ENCODE peak calls at places on chromosomes 2 and 18, in ten cellular contexts. One of them, this sample, is unnamed.

GRCh38 chr2:96175951-96176350 is 30.7 kb upstream of the DUSP2 start:
- DNase-seq in stimulated activated CD4-positive, alpha-beta T cell treated with anti-CD3 and anti-CD28 coated beads, Interleukin-15, amount 100 ng/mL, for 1 hour: no peak
- DNase-seq in cerebellar nuclear complex: no peak
- DNase-seq in left colon: no peak
- DNase-seq in renal cortical epithelial cell: peak; percentile 6
- DNase-seq in NCI-H1417: no peak
- DNase-seq in non-pigmented ciliary epithelial cell: no peak
- DNase-seq in activated T-helper 1 cell treated with anti-CD3 and anti-CD28 coated beads, Interleukin-2, amount 50 U/mL, for 16 hours: no peak
- DNase-seq in ACHN: no peak
- DNase-seq in cardiac muscle cell: peak; percentile 25
- DNase-seq in this sample: peak; percentile 35

GRCh38 chr2:54724560-54725342 is 1.3 kb downstream of the EML6 start:
- DNase-seq in left colon: peak; percentile 27
- DNase-seq in NCI-H1417: peak; percentile 81
- DNase-seq in cardiac muscle cell: no peak
- DNase-seq in stimulated activated CD4-positive, alpha-beta T cell treated with anti-CD3 and anti-CD28 coated beads, Interleukin-15, amount 100 ng/mL, for 1 hour: peak; percentile 5
- DNase-seq in activated T-helper 1 cell treated with anti-CD3 and anti-CD28 coated beads, Interleukin-2, amount 50 U/mL, for 16 hours: no peak
- DNase-seq in ACHN: peak; percentile 24
- DNase-seq in cerebellar nuclear complex: no peak
- DNase-seq in non-pigmented ciliary epithelial cell: no peak
- DNase-seq in renal cortical epithelial cell: no peak
- DNase-seq in this sample: no peak

GRCh38 chr2:121297217-121297830 is 12.3 kb upstream of the TFCP2L1 start:
- DNase-seq in cardiac muscle cell: peak; percentile 35
- DNase-seq in ACHN: peak; percentile 49
- DNase-seq in left colon: no peak
- DNase-seq in non-pigmented ciliary epithelial cell: no peak
- DNase-seq in stimulated activated CD4-positive, alpha-beta T cell treated with anti-CD3 and anti-CD28 coated beads, Interleukin-15, amount 100 ng/mL, for 1 hour: no peak
- DNase-seq in NCI-H1417: peak; percentile 45
- DNase-seq in activated T-helper 1 cell treated with anti-CD3 and anti-CD28 coated beads, Interleukin-2, amount 50 U/mL, for 16 hours: no peak
- DNase-seq in renal cortical epithelial cell: peak; percentile 36
- DNase-seq in cerebellar nuclear complex: no peak
- DNase-seq in this sample: no peak

GRCh38 chr2:62661263-62661635 is 44.3 kb upstream of the EHBP1 start:
- DNase-seq in non-pigmented ciliary epithelial cell: no peak
- DNase-seq in renal cortical epithelial cell: no peak
- DNase-seq in left colon: no peak
- DNase-seq in activated T-helper 1 cell treated with anti-CD3 and anti-CD28 coated beads, Interleukin-2, amount 50 U/mL, for 16 hours: no peak
- DNase-seq in cardiac muscle cell: no peak
- DNase-seq in cerebellar nuclear complex: no peak
- DNase-seq in stimulated activated CD4-positive, alpha-beta T cell treated with anti-CD3 and anti-CD28 coated beads, Interleukin-15, amount 100 ng/mL, for 1 hour: no peak
- DNase-seq in NCI-H1417: no peak
- DNase-seq in ACHN: no peak
- DNase-seq in this sample: no peak

GRCh38 chr2:96548558-96549465 is 12.3 kb downstream of the ARID5A start:
- DNase-seq in ACHN: no peak
- DNase-seq in stimulated activated CD4-positive, alpha-beta T cell treated with anti-CD3 and anti-CD28 coated beads, Interleukin-15, amount 100 ng/mL, for 1 hour: no peak
- DNase-seq in non-pigmented ciliary epithelial cell: no peak
- DNase-seq in renal cortical epithelial cell: no peak
- DNase-seq in NCI-H1417: no peak
- DNase-seq in cerebellar nuclear complex: no peak
- DNase-seq in left colon: no peak
- DNase-seq in cardiac muscle cell: no peak
- DNase-seq in activated T-helper 1 cell treated with anti-CD3 and anti-CD28 coated beads, Interleukin-2, amount 50 U/mL, for 16 hours: no peak
- DNase-seq in this sample: no peak

GRCh38 chr2:60476206-60476946 is 77.1 kb downstream of the BCL11A start:
- DNase-seq in non-pigmented ciliary epithelial cell: no peak
- DNase-seq in cardiac muscle cell: no peak
- DNase-seq in stimulated activated CD4-positive, alpha-beta T cell treated with anti-CD3 and anti-CD28 coated beads, Interleukin-15, amount 100 ng/mL, for 1 hour: no peak
- DNase-seq in activated T-helper 1 cell treated with anti-CD3 and anti-CD28 coated beads, Interleukin-2, amount 50 U/mL, for 16 hours: no peak
- DNase-seq in left colon: no peak
- DNase-seq in ACHN: no peak
- DNase-seq in NCI-H1417: peak; percentile 77
- DNase-seq in renal cortical epithelial cell: no peak
- DNase-seq in cerebellar nuclear complex: no peak
- DNase-seq in this sample: no peak

GRCh38 chr2:105176429-105176828 is 65.1 kb upstream of the GPR45 start:
- DNase-seq in cardiac muscle cell: no peak
- DNase-seq in non-pigmented ciliary epithelial cell: no peak
- DNase-seq in stimulated activated CD4-positive, alpha-beta T cell treated with anti-CD3 and anti-CD28 coated beads, Interleukin-15, amount 100 ng/mL, for 1 hour: no peak
- DNase-seq in left colon: peak; percentile 65
- DNase-seq in cerebellar nuclear complex: no peak
- DNase-seq in renal cortical epithelial cell: peak; percentile 58
- DNase-seq in NCI-H1417: peak; percentile 35
- DNase-seq in activated T-helper 1 cell treated with anti-CD3 and anti-CD28 coated beads, Interleukin-2, amount 50 U/mL, for 16 hours: no peak
- DNase-seq in ACHN: no peak
- DNase-seq in this sample: no peak

GRCh38 chr2:11899264-11899818 is 152.9 kb downstream of the LPIN1 start:
- DNase-seq in activated T-helper 1 cell treated with anti-CD3 and anti-CD28 coated beads, Interleukin-2, amount 50 U/mL, for 16 hours: no peak
- DNase-seq in NCI-H1417: no peak
- DNase-seq in non-pigmented ciliary epithelial cell: peak; percentile 80
- DNase-seq in cardiac muscle cell: peak; percentile 50
- DNase-seq in left colon: no peak
- DNase-seq in stimulated activated CD4-positive, alpha-beta T cell treated with anti-CD3 and anti-CD28 coated beads, Interleukin-15, amount 100 ng/mL, for 1 hour: no peak
- DNase-seq in cerebellar nuclear complex: no peak
- DNase-seq in ACHN: no peak
- DNase-seq in renal cortical epithelial cell: peak; percentile 77
- DNase-seq in this sample: peak; percentile 56

GRCh38 chr2:3257166-3257565 is 120.5 kb downstream of the EIPR1 start:
- DNase-seq in cerebellar nuclear complex: no peak
- DNase-seq in cardiac muscle cell: no peak
- DNase-seq in ACHN: no peak
- DNase-seq in stimulated activated CD4-positive, alpha-beta T cell treated with anti-CD3 and anti-CD28 coated beads, Interleukin-15, amount 100 ng/mL, for 1 hour: no peak
- DNase-seq in left colon: no peak
- DNase-seq in non-pigmented ciliary epithelial cell: peak; percentile 27
- DNase-seq in activated T-helper 1 cell treated with anti-CD3 and anti-CD28 coated beads, Interleukin-2, amount 50 U/mL, for 16 hours: no peak
- DNase-seq in NCI-H1417: peak; percentile 92
- DNase-seq in renal cortical epithelial cell: peak; percentile 45
- DNase-seq in this sample: peak; percentile 4

GRCh38 chr18:79495591-79496071 is 99.9 kb downstream of the NFATC1 start:
- DNase-seq in cerebellar nuclear complex: no peak
- DNase-seq in non-pigmented ciliary epithelial cell: no peak
- DNase-seq in cardiac muscle cell: no peak
- DNase-seq in NCI-H1417: no peak
- DNase-seq in stimulated activated CD4-positive, alpha-beta T cell treated with anti-CD3 and anti-CD28 coated beads, Interleukin-15, amount 100 ng/mL, for 1 hour: no peak
- DNase-seq in ACHN: no peak
- DNase-seq in activated T-helper 1 cell treated with anti-CD3 and anti-CD28 coated beads, Interleukin-2, amount 50 U/mL, for 16 hours: no peak
- DNase-seq in left colon: peak; percentile 24
- DNase-seq in renal cortical epithelial cell: no peak
- DNase-seq in this sample: no peak

GRCh38 chr18:11176416-11176815 is 27.0 kb upstream of the PIEZO2 start:
- DNase-seq in stimulated activated CD4-positive, alpha-beta T cell treated with anti-CD3 and anti-CD28 coated beads, Interleukin-15, amount 100 ng/mL, for 1 hour: no peak
- DNase-seq in left colon: no peak
- DNase-seq in non-pigmented ciliary epithelial cell: no peak
- DNase-seq in cerebellar nuclear complex: no peak
- DNase-seq in ACHN: no peak
- DNase-seq in activated T-helper 1 cell treated with anti-CD3 and anti-CD28 coated beads, Interleukin-2, amount 50 U/mL, for 16 hours: no peak
- DNase-seq in cardiac muscle cell: no peak
- DNase-seq in renal cortical epithelial cell: no peak
- DNase-seq in NCI-H1417: no peak
- DNase-seq in this sample: peak; percentile 18

GRCh38 chr2:240033330-240033678 is 3.1 kb upstream of the OR6B2 start:
- DNase-seq in ACHN: no peak
- DNase-seq in cardiac muscle cell: no peak
- DNase-seq in renal cortical epithelial cell: no peak
- DNase-seq in cerebellar nuclear complex: no peak
- DNase-seq in activated T-helper 1 cell treated with anti-CD3 and anti-CD28 coated beads, Interleukin-2, amount 50 U/mL, for 16 hours: no peak
- DNase-seq in non-pigmented ciliary epithelial cell: no peak
- DNase-seq in stimulated activated CD4-positive, alpha-beta T cell treated with anti-CD3 and anti-CD28 coated beads, Interleukin-15, amount 100 ng/mL, for 1 hour: no peak
- DNase-seq in left colon: no peak
- DNase-seq in NCI-H1417: no peak
- DNase-seq in this sample: no peak

GRCh38 chr2:176535480-176536113 is 266.4 kb downstream of the MTX2 start:
- DNase-seq in non-pigmented ciliary epithelial cell: no peak
- DNase-seq in left colon: no peak
- DNase-seq in ACHN: no peak
- DNase-seq in cardiac muscle cell: no peak
- DNase-seq in activated T-helper 1 cell treated with anti-CD3 and anti-CD28 coated beads, Interleukin-2, amount 50 U/mL, for 16 hours: no peak
- DNase-seq in renal cortical epithelial cell: peak; percentile 79
- DNase-seq in stimulated activated CD4-positive, alpha-beta T cell treated with anti-CD3 and anti-CD28 coated beads, Interleukin-15, amount 100 ng/mL, for 1 hour: no peak
- DNase-seq in NCI-H1417: peak; percentile 80
- DNase-seq in cerebellar nuclear complex: no peak
- DNase-seq in this sample: peak; percentile 38

GRCh38 chr2:168245074-168245825 is 2.1 kb downstream of the STK39 start:
- DNase-seq in stimulated activated CD4-positive, alpha-beta T cell treated with anti-CD3 and anti-CD28 coated beads, Interleukin-15, amount 100 ng/mL, for 1 hour: no peak
- DNase-seq in cardiac muscle cell: peak; percentile 15
- DNase-seq in activated T-helper 1 cell treated with anti-CD3 and anti-CD28 coated beads, Interleukin-2, amount 50 U/mL, for 16 hours: no peak
- DNase-seq in renal cortical epithelial cell: peak; percentile 58
- DNase-seq in NCI-H1417: peak; percentile 0
- DNase-seq in left colon: no peak
- DNase-seq in cerebellar nuclear complex: no peak
- DNase-seq in non-pigmented ciliary epithelial cell: no peak
- DNase-seq in ACHN: no peak
- DNase-seq in this sample: no peak

GRCh38 chr2:37629529-37629928 is 41.9 kb downstream of the CDC42EP3 start:
- DNase-seq in left colon: no peak
- DNase-seq in cardiac muscle cell: no peak
- DNase-seq in activated T-helper 1 cell treated with anti-CD3 and anti-CD28 coated beads, Interleukin-2, amount 50 U/mL, for 16 hours: no peak
- DNase-seq in stimulated activated CD4-positive, alpha-beta T cell treated with anti-CD3 and anti-CD28 coated beads, Interleukin-15, amount 100 ng/mL, for 1 hour: no peak
- DNase-seq in NCI-H1417: no peak
- DNase-seq in cerebellar nuclear complex: no peak
- DNase-seq in ACHN: no peak
- DNase-seq in non-pigmented ciliary epithelial cell: no peak
- DNase-seq in renal cortical epithelial cell: no peak
- DNase-seq in this sample: no peak

GRCh38 chr2:15363142-15363541 is 198.0 kb downstream of the NBAS start:
- DNase-seq in renal cortical epithelial cell: peak; percentile 85
- DNase-seq in NCI-H1417: no peak
- DNase-seq in activated T-helper 1 cell treated with anti-CD3 and anti-CD28 coated beads, Interleukin-2, amount 50 U/mL, for 16 hours: no peak
- DNase-seq in stimulated activated CD4-positive, alpha-beta T cell treated with anti-CD3 and anti-CD28 coated beads, Interleukin-15, amount 100 ng/mL, for 1 hour: no peak
- DNase-seq in cerebellar nuclear complex: no peak
- DNase-seq in non-pigmented ciliary epithelial cell: peak; percentile 47
- DNase-seq in ACHN: peak; percentile 14
- DNase-seq in cardiac muscle cell: peak; percentile 29
- DNase-seq in left colon: no peak
- DNase-seq in this sample: peak; percentile 17

GRCh38 chr2:68832161-68832869 is 38.9 kb downstream of the BMP10 start:
- DNase-seq in stimulated activated CD4-positive, alpha-beta T cell treated with anti-CD3 and anti-CD28 coated beads, Interleukin-15, amount 100 ng/mL, for 1 hour: no peak
- DNase-seq in cerebellar nuclear complex: no peak
- DNase-seq in ACHN: peak; percentile 48
- DNase-seq in renal cortical epithelial cell: peak; percentile 97
- DNase-seq in activated T-helper 1 cell treated with anti-CD3 and anti-CD28 coated beads, Interleukin-2, amount 50 U/mL, for 16 hours: no peak
- DNase-seq in left colon: peak; percentile 67
- DNase-seq in non-pigmented ciliary epithelial cell: peak; percentile 46
- DNase-seq in NCI-H1417: no peak
- DNase-seq in cardiac muscle cell: peak; percentile 86
- DNase-seq in this sample: peak; percentile 40

GRCh38 chr18:74524097-74524496 is 10.2 kb upstream of the CNDP1 start:
- DNase-seq in renal cortical epithelial cell: peak; percentile 90
- DNase-seq in cerebellar nuclear complex: no peak
- DNase-seq in left colon: peak; percentile 60
- DNase-seq in NCI-H1417: peak; percentile 95
- DNase-seq in activated T-helper 1 cell treated with anti-CD3 and anti-CD28 coated beads, Interleukin-2, amount 50 U/mL, for 16 hours: no peak
- DNase-seq in cardiac muscle cell: peak; percentile 10
- DNase-seq in non-pigmented ciliary epithelial cell: no peak
- DNase-seq in ACHN: no peak
- DNase-seq in stimulated activated CD4-positive, alpha-beta T cell treated with anti-CD3 and anti-CD28 coated beads, Interleukin-15, amount 100 ng/mL, for 1 hour: no peak
- DNase-seq in this sample: no peak

GRCh38 chr2:119024568-119024967 is 82.6 kb downstream of the MARCO start:
- DNase-seq in stimulated activated CD4-positive, alpha-beta T cell treated with anti-CD3 and anti-CD28 coated beads, Interleukin-15, amount 100 ng/mL, for 1 hour: no peak
- DNase-seq in ACHN: no peak
- DNase-seq in left colon: no peak
- DNase-seq in non-pigmented ciliary epithelial cell: no peak
- DNase-seq in renal cortical epithelial cell: no peak
- DNase-seq in cerebellar nuclear complex: no peak
- DNase-seq in NCI-H1417: no peak
- DNase-seq in cardiac muscle cell: no peak
- DNase-seq in activated T-helper 1 cell treated with anti-CD3 and anti-CD28 coated beads, Interleukin-2, amount 50 U/mL, for 16 hours: no peak
- DNase-seq in this sample: no peak

GRCh38 chr2:225025917-225026571 is 16.2 kb downstream of the DOCK10 start:
- DNase-seq in left colon: no peak
- DNase-seq in NCI-H1417: no peak
- DNase-seq in ACHN: no peak
- DNase-seq in stimulated activated CD4-positive, alpha-beta T cell treated with anti-CD3 and anti-CD28 coated beads, Interleukin-15, amount 100 ng/mL, for 1 hour: no peak
- DNase-seq in activated T-helper 1 cell treated with anti-CD3 and anti-CD28 coated beads, Interleukin-2, amount 50 U/mL, for 16 hours: no peak
- DNase-seq in cerebellar nuclear complex: no peak
- DNase-seq in renal cortical epithelial cell: peak; percentile 86
- DNase-seq in cardiac muscle cell: peak; percentile 84
- DNase-seq in non-pigmented ciliary epithelial cell: peak; percentile 68
- DNase-seq in this sample: peak; percentile 89

GRCh38 chr2:10661846-10662245 is 27.9 kb downstream of the NOL10 start:
- DNase-seq in ACHN: no peak
- DNase-seq in NCI-H1417: no peak
- DNase-seq in non-pigmented ciliary epithelial cell: no peak
- DNase-seq in cerebellar nuclear complex: no peak
- DNase-seq in activated T-helper 1 cell treated with anti-CD3 and anti-CD28 coated beads, Interleukin-2, amount 50 U/mL, for 16 hours: no peak
- DNase-seq in cardiac muscle cell: peak; percentile 36
- DNase-seq in stimulated activated CD4-positive, alpha-beta T cell treated with anti-CD3 and anti-CD28 coated beads, Interleukin-15, amount 100 ng/mL, for 1 hour: no peak
- DNase-seq in renal cortical epithelial cell: no peak
- DNase-seq in left colon: no peak
- DNase-seq in this sample: no peak

GRCh38 chr2:164015328-164016123 is 279.7 kb upstream of the FIGN start:
- DNase-seq in non-pigmented ciliary epithelial cell: peak; percentile 82
- DNase-seq in ACHN: peak; percentile 100
- DNase-seq in NCI-H1417: no peak
- DNase-seq in cardiac muscle cell: peak; percentile 29
- DNase-seq in cerebellar nuclear complex: no peak
- DNase-seq in activated T-helper 1 cell treated with anti-CD3 and anti-CD28 coated beads, Interleukin-2, amount 50 U/mL, for 16 hours: no peak
- DNase-seq in renal cortical epithelial cell: peak; percentile 98
- DNase-seq in stimulated activated CD4-positive, alpha-beta T cell treated with anti-CD3 and anti-CD28 coated beads, Interleukin-15, amount 100 ng/mL, for 1 hour: no peak
- DNase-seq in left colon: no peak
- DNase-seq in this sample: peak; percentile 31

GRCh38 chr18:26543368-26543767 is 5.0 kb downstream of the KCTD1 start:
- DNase-seq in non-pigmented ciliary epithelial cell: no peak
- DNase-seq in ACHN: peak; percentile 40
- DNase-seq in renal cortical epithelial cell: peak; percentile 68
- DNase-seq in cerebellar nuclear complex: no peak
- DNase-seq in NCI-H1417: no peak
- DNase-seq in activated T-helper 1 cell treated with anti-CD3 and anti-CD28 coated beads, Interleukin-2, amount 50 U/mL, for 16 hours: no peak
- DNase-seq in left colon: no peak
- DNase-seq in cardiac muscle cell: no peak
- DNase-seq in stimulated activated CD4-positive, alpha-beta T cell treated with anti-CD3 and anti-CD28 coated beads, Interleukin-15, amount 100 ng/mL, for 1 hour: no peak
- DNase-seq in this sample: no peak

GRCh38 chr18:10051877-10052631 is 138.2 kb downstream of the VAPA start:
- DNase-seq in activated T-helper 1 cell treated with anti-CD3 and anti-CD28 coated beads, Interleukin-2, amount 50 U/mL, for 16 hours: no peak
- DNase-seq in left colon: peak; percentile 56
- DNase-seq in NCI-H1417: peak; percentile 17
- DNase-seq in cerebellar nuclear complex: no peak
- DNase-seq in cardiac muscle cell: peak; percentile 89
- DNase-seq in ACHN: no peak
- DNase-seq in stimulated activated CD4-positive, alpha-beta T cell treated with anti-CD3 and anti-CD28 coated beads, Interleukin-15, amount 100 ng/mL, for 1 hour: no peak
- DNase-seq in renal cortical epithelial cell: no peak
- DNase-seq in non-pigmented ciliary epithelial cell: peak; percentile 76
- DNase-seq in this sample: peak; percentile 76

GRCh38 chr18:23067236-23067635 is 68.0 kb upstream of the CABLES1 start:
- DNase-seq in activated T-helper 1 cell treated with anti-CD3 and anti-CD28 coated beads, Interleukin-2, amount 50 U/mL, for 16 hours: no peak
- DNase-seq in ACHN: peak; percentile 27
- DNase-seq in stimulated activated CD4-positive, alpha-beta T cell treated with anti-CD3 and anti-CD28 coated beads, Interleukin-15, amount 100 ng/mL, for 1 hour: no peak
- DNase-seq in renal cortical epithelial cell: peak; percentile 61
- DNase-seq in cardiac muscle cell: no peak
- DNase-seq in left colon: no peak
- DNase-seq in NCI-H1417: no peak
- DNase-seq in non-pigmented ciliary epithelial cell: no peak
- DNase-seq in cerebellar nuclear complex: no peak
- DNase-seq in this sample: no peak

GRCh38 chr2:46849741-46850474 is 65.7 kb downstream of the MCFD2 start:
- DNase-seq in activated T-helper 1 cell treated with anti-CD3 and anti-CD28 coated beads, Interleukin-2, amount 50 U/mL, for 16 hours: no peak
- DNase-seq in cerebellar nuclear complex: no peak
- DNase-seq in left colon: peak; percentile 65
- DNase-seq in stimulated activated CD4-positive, alpha-beta T cell treated with anti-CD3 and anti-CD28 coated beads, Interleukin-15, amount 100 ng/mL, for 1 hour: no peak
- DNase-seq in ACHN: no peak
- DNase-seq in NCI-H1417: peak; percentile 8
- DNase-seq in cardiac muscle cell: peak; percentile 94
- DNase-seq in non-pigmented ciliary epithelial cell: peak; percentile 65
- DNase-seq in renal cortical epithelial cell: peak; percentile 44
- DNase-seq in this sample: no peak

GRCh38 chr2:13919981-13920382 is 712.5 kb upstream of the LRATD1 start:
- DNase-seq in cerebellar nuclear complex: no peak
- DNase-seq in stimulated activated CD4-positive, alpha-beta T cell treated with anti-CD3 and anti-CD28 coated beads, Interleukin-15, amount 100 ng/mL, for 1 hour: no peak
- DNase-seq in activated T-helper 1 cell treated with anti-CD3 and anti-CD28 coated beads, Interleukin-2, amount 50 U/mL, for 16 hours: no peak
- DNase-seq in renal cortical epithelial cell: peak; percentile 21
- DNase-seq in left colon: no peak
- DNase-seq in non-pigmented ciliary epithelial cell: peak; percentile 34
- DNase-seq in ACHN: no peak
- DNase-seq in NCI-H1417: no peak
- DNase-seq in cardiac muscle cell: no peak
- DNase-seq in this sample: peak; percentile 24

GRCh38 chr2:69013837-69014796 is 1.1 kb downstream of the ANTXR1 start:
- DNase-seq in NCI-H1417: peak; percentile 59
- DNase-seq in ACHN: peak; percentile 50
- DNase-seq in activated T-helper 1 cell treated with anti-CD3 and anti-CD28 coated beads, Interleukin-2, amount 50 U/mL, for 16 hours: no peak
- DNase-seq in cerebellar nuclear complex: no peak
- DNase-seq in renal cortical epithelial cell: no peak
- DNase-seq in non-pigmented ciliary epithelial cell: no peak
- DNase-seq in stimulated activated CD4-positive, alpha-beta T cell treated with anti-CD3 and anti-CD28 coated beads, Interleukin-15, amount 100 ng/mL, for 1 hour: no peak
- DNase-seq in cardiac muscle cell: peak; percentile 77
- DNase-seq in left colon: no peak
- DNase-seq in this sample: no peak

This sample was measured in skeletal muscle cell.